ENCODE peak calls at places on chromosomes 4 and X, in four cellular contexts. S is lung; E is cardiac muscle cell; V is naive thymus-derived CD4-positive, alpha-beta T cell. T is an unnamed sample.

GRCh38 chr4:25377572-25377882 is 464 bp downstream of the ANAPC4 start:
- DNase-seq in E (no peak), S (no peak), V (no peak), T (peak; percentile 16)

GRCh38 chrX:31580726-31581125 is 508.9 kb upstream of the FTHL17 start:
- DNase-seq in V (no peak), E (no peak), S (no peak), T (no peak)

GRCh38 chr4:78379040-78379439 is 172.5 kb upstream of the ANXA3 start:
- DNase-seq in V (no peak), E (no peak), S (no peak), T (no peak)

GRCh38 chrX:103629295-103630170 is 758 bp downstream of the TCEAL1 start:
- DNase-seq in E (peak; percentile 88), S (peak; percentile 59), V (peak; percentile 14), T (peak; percentile 74)

GRCh38 chr4:174873931-174874330 is 44.2 kb upstream of the ADAM29 start:
- DNase-seq in S (no peak), E (no peak), V (no peak), T (peak; percentile 8)

GRCh38 chr4:39662683-39663082 is 24.0 kb upstream of the SMIM14 start:
- DNase-seq in E (no peak), V (no peak), S (no peak), T (no peak)

GRCh38 chr4:153507679-153508073 is 41.5 kb downstream of the TMEM131L start:
- DNase-seq in V (no peak), S (no peak), E (no peak), T (no peak)

GRCh38 chr4:155832664-155833063 is 33.4 kb downstream of the ASIC5 start:
- DNase-seq in E (no peak), S (no peak), V (no peak), T (no peak)

GRCh38 chr4:61246003-61246402 is 45.9 kb downstream of the ADGRL3 start:
- DNase-seq in S (no peak), V (no peak), E (no peak), T (no peak)

GRCh38 chrX:40266490-40267333 is 169.0 kb upstream of the BCOR start:
- DNase-seq in S (peak; percentile 66), E (peak; percentile 86), V (peak; percentile 40), T (peak; percentile 96)

GRCh38 chrX:97372006-97372766 is 488.5 kb downstream of the RPA4 start:
- DNase-seq in E (no peak), S (no peak), V (no peak), T (no peak)

GRCh38 chr4:86594559-86595425 is 677 bp downstream of the PTPN13 start:
- DNase-seq in E (peak; percentile 72), V (peak; percentile 7), S (peak; percentile 37), T (peak; percentile 33)

GRCh38 chr4:109005523-109005922 is 242.7 kb upstream of the ETNPPL start:
- DNase-seq in V (no peak), S (no peak), E (no peak), T (no peak)

DNA sequence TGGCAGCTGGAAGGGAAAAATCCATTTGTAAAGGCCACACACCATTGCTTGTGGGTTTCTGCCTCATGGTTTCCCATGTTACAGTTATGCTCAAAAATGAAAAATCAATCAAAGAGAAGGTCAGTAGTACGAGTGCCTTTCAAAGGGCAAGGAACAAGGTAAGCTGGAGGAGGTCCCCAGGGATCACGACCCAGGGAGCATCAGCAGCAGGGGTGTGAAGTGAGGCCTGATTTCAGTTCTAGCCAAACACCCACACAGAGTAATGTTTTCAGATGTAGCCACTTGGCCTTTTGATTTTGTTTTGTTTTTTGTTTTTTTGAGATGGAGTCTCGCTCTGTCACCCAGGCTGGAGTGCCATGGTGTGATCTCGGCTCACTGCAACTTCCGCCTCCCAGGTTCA is 69.4 kb upstream of the AFAP1 start:
- DNase-seq in V (no peak), E (no peak), S (no peak), T (no peak)
- H3K27me3 ChIP-seq in V (no peaks in the 10 kb centered on the region), E (no peaks in the 10 kb centered on the region), S (no peaks in the 10 kb centered on the region), T (no peaks in the 10 kb centered on the region)

DNA sequence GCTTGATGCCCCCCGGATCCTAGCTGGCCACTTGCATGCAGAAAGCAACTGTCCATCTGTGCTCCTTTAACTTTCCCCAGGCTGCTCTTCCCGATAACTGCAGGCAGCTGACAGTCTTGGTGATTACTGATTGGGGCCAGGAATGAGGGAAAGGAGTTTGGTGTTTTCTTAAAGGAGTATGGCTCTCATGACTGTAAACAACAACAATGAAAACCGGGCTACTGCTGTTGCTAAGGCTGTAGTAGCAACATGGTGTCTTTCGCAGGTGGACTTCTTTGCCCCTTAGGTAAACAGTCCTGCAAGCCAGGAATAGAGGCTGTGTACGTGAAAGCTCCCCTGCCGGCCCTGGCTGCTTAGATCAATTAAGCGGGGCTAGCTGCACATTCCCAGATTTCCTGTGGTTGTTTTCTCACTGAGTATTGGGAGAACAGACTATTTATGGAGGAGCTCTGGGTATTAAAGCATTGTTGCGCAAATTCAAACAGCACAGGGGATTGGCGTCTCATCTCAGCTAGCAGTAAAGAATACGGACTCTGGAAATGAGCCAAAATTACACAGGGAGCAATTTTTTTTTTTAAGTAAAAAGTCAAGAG is 61.5 kb upstream of the NAP1L5 start:
- DNase-seq in V (no peak), S (no peak), E (peak; percentile 26), T (no peak)
- H3K4me3 ChIP-seq in V (no peak overlapping the region), S (no peak overlapping the region), E (no peak overlapping the region), T (no peak overlapping the region)

DNA sequence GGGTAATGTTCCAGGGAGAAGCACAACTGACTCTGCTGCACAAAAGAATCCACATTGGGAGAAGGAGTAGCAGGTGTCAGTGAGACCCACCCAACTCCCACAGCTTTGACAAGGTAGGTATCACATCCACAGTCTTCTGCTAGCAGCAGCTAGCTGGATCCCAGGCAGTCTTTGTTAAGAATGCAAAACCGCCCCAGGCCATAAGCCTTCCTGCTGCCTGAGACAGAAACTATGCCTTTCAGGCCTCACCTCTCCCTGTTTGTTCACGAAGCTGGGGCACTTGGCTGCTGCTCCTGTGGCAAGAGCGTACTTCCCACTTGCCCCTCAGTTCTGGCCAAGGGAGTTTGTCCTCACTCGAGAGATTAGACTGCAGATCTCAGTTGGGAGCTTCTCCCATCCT is 21.4 kb downstream of the RRAGB start:
- DNase-seq in V (no peak), S (no peak), E (no peak), T (no peak)
- H3K36me3 ChIP-seq in V (peaks cover 34% of the 10 kb centered on the region), S (peaks cover 17% of the 10 kb centered on the region), E (no peaks in the 10 kb centered on the region), T (no peaks in the 10 kb centered on the region)

GRCh38 chr4:4899202-4899925 is 39.9 kb downstream of the MSX1 start:
- DNase-seq in V (no peak), E (no peak), S (no peak), T (no peak)
- H3K27me3 ChIP-seq in V (no peaks in the 10 kb centered on the region), E (peaks cover 19% of the 10 kb centered on the region), S (peaks cover 2% of the 10 kb centered on the region), T (peaks cover 2% of the 10 kb centered on the region)

DNA sequence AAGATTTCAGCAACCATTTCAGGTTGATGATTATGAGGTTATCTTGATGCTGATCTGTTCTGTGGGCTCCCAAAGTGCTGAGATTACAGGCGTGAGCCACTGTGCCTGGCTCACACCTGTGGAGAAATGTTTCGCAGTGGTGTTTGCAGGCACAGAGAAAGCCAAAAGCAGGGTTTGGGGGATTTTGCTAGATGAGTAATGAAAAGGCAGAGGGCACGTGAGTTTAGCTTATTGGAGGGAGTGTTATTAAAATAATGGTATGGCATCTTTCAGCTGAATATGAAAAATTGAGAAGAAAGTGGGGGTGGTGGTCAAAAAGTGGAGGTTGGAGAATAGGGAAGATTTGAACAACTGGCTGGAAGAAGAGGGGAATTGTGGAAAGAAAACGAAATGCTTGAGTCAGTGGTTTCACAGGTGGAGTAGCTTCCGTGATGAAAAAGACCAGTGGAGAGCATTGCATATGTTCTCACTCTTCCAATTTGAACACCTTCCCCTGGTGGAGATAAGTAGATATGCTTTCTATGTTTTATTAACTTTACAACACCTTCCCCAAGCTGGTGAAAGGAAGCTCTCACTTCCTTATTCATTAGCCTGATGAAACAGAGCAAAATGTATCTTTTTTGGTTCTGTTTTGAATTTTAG is 1.1 kb upstream of the CHST7 start:
- DNase-seq in S (no peak), V (peak; percentile 25), E (no peak), T (no peak)
- H3K4me3 ChIP-seq in S (no peak overlapping the region), V (peak overlapping the region; percentile 61), E (no peak overlapping the region), T (no peak overlapping the region)

GRCh38 chr4:751676-752075 is 46.0 kb downstream of the PCGF3 start:
- DNase-seq in E (no peak), S (no peak), V (no peak), T (no peak)

GRCh38 chr4:748461-748860 is 42.8 kb downstream of the PCGF3 start:
- DNase-seq in V (no peak), E (no peak), S (no peak), T (no peak)

GRCh38 chr4:754221-755120 is 48.8 kb downstream of the PCGF3 start:
- DNase-seq in E (no peak), S (no peak), V (no peak), T (no peak)

GRCh38 chr4:749771-750666 is 44.4 kb downstream of the PCGF3 start:
- DNase-seq in E (no peak), S (no peak), V (no peak), T (no peak)

GRCh38 chr4:752196-752861 is 46.7 kb downstream of the PCGF3 start:
- DNase-seq in E (no peak), S (no peak), V (no peak), T (no peak)
- H3K36me3 ChIP-seq in E (peaks cover 8% of the 10 kb centered on the region), S (peaks cover 31% of the 10 kb centered on the region), V (peaks cover 26% of the 10 kb centered on the region), T (peaks cover 4% of the 10 kb centered on the region)

T was measured in H7.